ENCODE peak calls at places on chromosomes 1 and 21, in four cellular contexts. One of them, this sample, is unnamed. For H3K4me1, the result is how much of the 10 kb centered on the place peaks cover.

GRCh38 chr1:213374369-213374768 is 323.3 kb downstream of the RPS6KC1 start:
- DNase-seq in left lung: peak
- DNase-seq in astrocyte: peak
- DNase-seq in IMR-90: peak
- DNase-seq in this sample: no peak

GRCh38 chr1:237799762-237800474 is 90.8 kb downstream of the ZP4 start:
- DNase-seq in left lung: no peak
- DNase-seq in astrocyte: no peak
- DNase-seq in IMR-90: peak
- DNase-seq in this sample: no peak

GRCh38 chr1:13643017-13643416 is 57.0 kb upstream of the PRDM2 start:
- DNase-seq in left lung: no peak
- DNase-seq in astrocyte: no peak
- DNase-seq in IMR-90: no peak
- DNase-seq in this sample: no peak

GRCh38 chr1:243912347-243912746 is 62.3 kb upstream of the AKT3 start:
- DNase-seq in left lung: no peak
- DNase-seq in astrocyte: no peak
- DNase-seq in IMR-90: no peak
- DNase-seq in this sample: no peak

GRCh38 chr1:156499194-156499702 is 1.3 kb downstream of the MEF2D start:
- DNase-seq in left lung: peak
- DNase-seq in astrocyte: no peak
- DNase-seq in IMR-90: no peak
- DNase-seq in this sample: no peak

GRCh38 chr21:36134820-36135390 is at the start of gene CBR3:
- DNase-seq in left lung: peak
- DNase-seq in astrocyte: peak
- DNase-seq in IMR-90: peak
- DNase-seq in this sample: no peak

GRCh38 chr1:193727850-193728249 is 541.4 kb upstream of the B3GALT2 start:
- DNase-seq in left lung: no peak
- DNase-seq in astrocyte: no peak
- DNase-seq in IMR-90: no peak
- DNase-seq in this sample: no peak

GRCh38 chr21:44051462-44051941 is 39.4 kb downstream of the TRAPPC10 start:
- DNase-seq in left lung: no peak
- DNase-seq in astrocyte: peak
- DNase-seq in IMR-90: peak
- DNase-seq in this sample: no peak

GRCh38 chr1:40060351-40060750 is 19.8 kb downstream of the CAP1 start:
- DNase-seq in left lung: no peak
- DNase-seq in astrocyte: no peak
- DNase-seq in IMR-90: no peak
- DNase-seq in this sample: no peak

GRCh38 chr1:216723274-216723780 is at the start of gene ESRRG:
- DNase-seq in left lung: peak
- DNase-seq in astrocyte: peak
- DNase-seq in IMR-90: peak
- DNase-seq in this sample: no peak
- H3K4me3 ChIP-seq in left lung: peak
- H3K4me3 ChIP-seq in astrocyte: peak
- H3K4me3 ChIP-seq in IMR-90: peak
- H3K4me3 ChIP-seq in this sample: peak

DNA sequence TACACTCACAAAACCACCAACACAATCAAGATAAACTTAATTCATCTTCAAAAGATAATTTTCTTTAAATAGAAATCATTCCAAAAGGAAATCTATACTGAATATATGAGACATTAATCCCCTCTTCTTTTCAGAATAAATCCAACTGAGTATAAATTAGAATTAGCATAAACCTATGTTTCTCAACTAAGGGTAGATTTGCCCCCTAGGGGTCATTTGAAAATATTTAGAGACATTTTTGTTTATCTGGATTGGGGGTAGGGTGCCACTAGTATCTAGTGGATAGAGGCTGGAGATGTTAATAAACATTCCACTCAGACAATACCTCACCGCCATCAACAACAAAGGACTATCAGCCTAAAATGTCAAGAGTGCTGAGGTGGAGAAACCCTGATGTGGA is 6.5 kb upstream of the TNFSF4 start:
- DNase-seq in left lung: no peak
- DNase-seq in astrocyte: no peak
- DNase-seq in IMR-90: no peak
- DNase-seq in this sample: no peak
- TF ChIP-seq CTCF in left lung: no peak
- TF ChIP-seq CTCF in astrocyte: no peak
- TF ChIP-seq CTCF in IMR-90: no peak
- TF ChIP-seq CTCF in this sample: no peak

GRCh38 chr1:91053630-91054029 is 31.8 kb upstream of the ZNF644 start:
- DNase-seq in left lung: no peak
- DNase-seq in astrocyte: no peak
- DNase-seq in IMR-90: no peak
- DNase-seq in this sample: no peak
- H3K4me1 ChIP-seq in left lung: under half
- H3K4me1 ChIP-seq in astrocyte: under half
- H3K4me1 ChIP-seq in IMR-90: under half
- H3K4me1 ChIP-seq in this sample: under half

DNA sequence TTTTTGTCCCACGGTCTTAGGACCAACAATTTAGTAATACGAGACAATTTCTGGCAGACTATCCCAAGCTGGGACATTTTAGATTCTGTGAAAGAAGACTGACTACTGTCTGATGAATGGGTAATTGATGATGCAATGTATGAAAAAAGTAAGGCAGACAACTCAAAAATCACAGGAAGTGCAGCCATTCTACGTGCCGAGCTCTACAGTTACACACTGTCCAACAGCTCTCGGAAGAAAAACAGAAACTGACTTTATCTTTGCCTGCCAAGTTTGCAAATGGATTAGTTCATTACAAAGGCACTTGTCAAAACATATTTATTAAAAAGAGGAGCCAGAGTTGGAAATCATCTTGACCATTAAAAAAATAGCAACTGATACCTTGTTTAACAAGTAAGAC is 31.3 kb downstream of the ZBTB8B start:
- DNase-seq in left lung: no peak
- DNase-seq in astrocyte: peak
- DNase-seq in IMR-90: peak
- DNase-seq in this sample: no peak
- H3K4me3 ChIP-seq in left lung: no peak
- H3K4me3 ChIP-seq in astrocyte: no peak
- H3K4me3 ChIP-seq in IMR-90: peak
- H3K4me3 ChIP-seq in this sample: peak

GRCh38 chr1:23421752-23422312 is 2.7 kb downstream of the TCEA3 start:
- DNase-seq in left lung: no peak
- DNase-seq in astrocyte: no peak
- DNase-seq in IMR-90: peak
- DNase-seq in this sample: no peak
- TF ChIP-seq CTCF in left lung: no peak
- TF ChIP-seq CTCF in astrocyte: peak
- TF ChIP-seq CTCF in IMR-90: peak
- TF ChIP-seq CTCF in this sample: no peak

DNA sequence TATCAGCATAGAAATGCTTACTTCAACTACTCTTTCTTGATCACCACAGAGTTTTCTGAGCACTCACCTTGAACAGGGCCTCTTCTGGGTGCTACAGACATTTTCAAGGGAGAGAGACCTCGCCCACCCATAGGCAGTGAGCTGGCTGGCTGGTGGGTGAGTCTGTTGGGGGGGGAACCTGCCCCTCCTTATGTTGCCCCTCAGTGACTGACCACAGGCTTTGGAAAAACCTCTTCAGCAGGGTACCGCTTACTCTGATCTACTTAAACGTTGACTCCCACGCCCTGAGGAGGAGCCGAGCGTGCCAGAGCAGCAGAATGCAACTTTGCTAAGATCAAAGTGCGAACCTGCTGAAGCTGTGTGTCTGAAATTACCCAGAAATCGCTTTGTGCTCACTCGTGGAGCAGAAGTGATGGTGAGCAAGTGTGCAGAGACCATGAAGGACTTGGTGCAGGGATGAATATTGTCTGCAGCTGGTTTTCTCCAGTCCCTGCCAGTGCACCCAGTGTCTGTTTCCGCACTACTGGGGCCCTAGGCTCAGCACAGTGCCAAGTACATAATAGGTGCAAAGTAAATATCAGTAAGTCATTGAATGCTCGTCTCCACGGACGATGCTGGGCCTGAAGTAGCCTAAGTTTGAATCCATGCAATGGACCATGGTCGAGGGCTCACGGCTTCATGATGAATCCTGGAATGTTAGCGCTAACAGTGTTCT is 158.7 kb upstream of the IRF2BP2 start:
- DNase-seq in left lung: no peak
- DNase-seq in astrocyte: no peak
- DNase-seq in IMR-90: no peak
- DNase-seq in this sample: peak
- H3K4me1 ChIP-seq in left lung: under half
- H3K4me1 ChIP-seq in astrocyte: under half
- H3K4me1 ChIP-seq in IMR-90: under half
- H3K4me1 ChIP-seq in this sample: under half

This sample was measured in ascending aorta.